ENCODE peak calls at places on chromosomes 12 and 14, in five cellular contexts. Z is left cardiac atrium; B is RPMI7951; Y is stimulated activated CD4-positive, alpha-beta T cell treated with anti-CD3 and anti-CD28 coated beads, Interleukin-1b, Interleukin-23, amount 100 ng/mL, for 1 hour; A is midbrain. I is an unnamed sample.

GRCh38 chr14:104819361-104819771 is 18.5 kb downstream of the ZBTB42 start:
- DNase-seq in A (no peak), B (no peak), Y (no peak), Z (no peak), I (no peak)

GRCh38 chr12:110766311-110767154 is 23.8 kb upstream of the PPP1CC start:
- DNase-seq in Z (no peak), B (peak), Y (no peak), A (no peak), I (no peak)

GRCh38 chr14:105419305-105420091 is at the start of gene MTA1:
- DNase-seq in Y (peak), B (peak), A (no peak), Z (peak), I (no peak)

GRCh38 chr12:54251667-54252284 is 28.1 kb downstream of the CBX5 start:
- DNase-seq in Z (no peak), B (peak), Y (no peak), A (peak), I (peak)

GRCh38 chr12:2624543-2625266 is 170.1 kb upstream of the FKBP4 start:
- DNase-seq in A (no peak), B (peak), Z (no peak), Y (no peak), I (no peak)

GRCh38 chr12:89451876-89452275 is 72.7 kb downstream of the GALNT4 start:
- DNase-seq in B (peak), A (no peak), Z (peak), Y (no peak), I (no peak)

GRCh38 chr14:22993517-22993916 is 11.2 kb upstream of the AJUBA start:
- DNase-seq in Y (no peak), B (no peak), A (no peak), Z (no peak), I (no peak)

GRCh38 chr12:116220756-116221155 is 56.7 kb downstream of the MED13L start:
- DNase-seq in B (no peak), Z (no peak), Y (no peak), A (no peak), I (no peak)

GRCh38 chr14:56996721-56997399 is 186.6 kb upstream of the OTX2 start:
- DNase-seq in Y (no peak), A (no peak), Z (no peak), B (no peak), I (no peak)

GRCh38 chr14:64968167-64968566 is 4.0 kb downstream of the RAB15 start:
- DNase-seq in A (no peak), B (no peak), Y (no peak), Z (no peak), I (no peak)

GRCh38 chr12:71472441-71472911 is 32.9 kb downstream of the LGR5 start:
- DNase-seq in Y (no peak), B (no peak), A (no peak), Z (no peak), I (no peak)